ENCODE peak calls at places on chromosomes 12 and 14, in six cellular contexts. X is activated effector memory CD4-positive, alpha-beta T cell treated with Interleukin-2 at 50 U/mL for 16 hours; N is AG04450; E is stimulated activated CD4-positive, alpha-beta T cell treated with anti-CD3 and anti-CD28 coated beads, Interleukin-15, amount 100 ng/mL, for 24 hours; Z is activated naive CD4-positive, alpha-beta T cell; Y is osteoblast. Q is an unnamed sample.

GRCh38 chr14:96267336-96267735 is 11.3 kb downstream of the BDKRB1 start:
- DNase-seq in X (no peak), N (peak), E (no peak), Z (no peak), Y (no peak), Q (no peak)

GRCh38 chr12:3777206-3777809 is 24.4 kb upstream of the CRACR2A start:
- DNase-seq in X (no peak), N (peak), E (no peak), Z (no peak), Y (peak), Q (no peak)

GRCh38 chr14:22456421-22456820 is 132.6 kb downstream of the DAD1 start:
- DNase-seq in X (no peak), N (no peak), E (no peak), Z (no peak), Y (no peak), Q (no peak)

GRCh38 chr14:23494223-23494622 is 24.7 kb downstream of the NGDN start:
- DNase-seq in X (no peak), N (no peak), E (no peak), Z (no peak), Y (no peak), Q (no peak)

GRCh38 chr14:104895207-104895785 is 29.4 kb upstream of the PLD4 start:
- DNase-seq in X (no peak), N (no peak), E (no peak), Z (no peak), Y (peak), Q (no peak)

GRCh38 chr12:49537709-49538601 is 875 bp upstream of the KCNH3 start:
- DNase-seq in X (no peak), N (no peak), E (peak), Z (no peak), Y (peak), Q (no peak)

GRCh38 chr14:38716871-38717270 is 386.2 kb downstream of the SEC23A start:
- DNase-seq in X (no peak), N (no peak), E (no peak), Z (no peak), Y (no peak), Q (no peak)

GRCh38 chr12:86373813-86374212 is 117.6 kb upstream of the MGAT4C start:
- DNase-seq in X (no peak), N (no peak), E (no peak), Z (no peak), Y (no peak), Q (no peak)

GRCh38 chr12:109385339-109386078 is 37.8 kb downstream of the MYO1H start:
- DNase-seq in X (no peak), N (peak), E (no peak), Z (no peak), Y (no peak), Q (no peak)

GRCh38 chr12:81365284-81365683 is 287.4 kb downstream of the ACSS3 start:
- DNase-seq in X (no peak), N (no peak), E (no peak), Z (no peak), Y (no peak), Q (no peak)

GRCh38 chr14:62303437-62303836 is 541.2 kb downstream of the SNAPC1 start:
- DNase-seq in X (no peak), N (no peak), E (no peak), Z (no peak), Y (no peak), Q (no peak)

GRCh38 chr14:100818221-100818699 is 7.7 kb upstream of the MEG3 start:
- DNase-seq in X (no peak), N (no peak), E (no peak), Z (no peak), Y (peak), Q (no peak)

GRCh38 chr14:101242442-101243385 is 318.6 kb upstream of the DIO3 start:
- DNase-seq in X (no peak), N (no peak), E (no peak), Z (no peak), Y (peak), Q (no peak)

GRCh38 chr12:7373226-7373625 is 69.4 kb downstream of the ACSM4 start:
- DNase-seq in X (no peak), N (no peak), E (no peak), Z (no peak), Y (no peak), Q (no peak)

GRCh38 chr12:8590842-8591545 is 21.7 kb downstream of the AICDA start:
- DNase-seq in X (no peak), N (no peak), E (peak), Z (no peak), Y (no peak), Q (no peak)

GRCh38 chr14:101020971-101021370 is 117.4 kb upstream of the RTL1 start:
- DNase-seq in X (no peak), N (no peak), E (no peak), Z (no peak), Y (no peak), Q (no peak)

GRCh38 chr12:116892318-116892717 is 11.1 kb upstream of the HRK start:
- DNase-seq in X (no peak), N (no peak), E (no peak), Z (no peak), Y (no peak), Q (no peak)

GRCh38 chr12:49338830-49339463 is 2.0 kb upstream of the C1QL4 start:
- DNase-seq in X (no peak), N (no peak), E (no peak), Z (no peak), Y (peak), Q (no peak)

GRCh38 chr12:14913381-14913781 is 25.0 kb downstream of the ERP27 start:
- DNase-seq in X (no peak), N (no peak), E (no peak), Z (no peak), Y (no peak), Q (no peak)

GRCh38 chr12:76449572-76449971 is 101.4 kb upstream of the BBS10 start:
- DNase-seq in X (no peak), N (no peak), E (no peak), Z (no peak), Y (no peak), Q (no peak)

GRCh38 chr12:125092872-125093680 is 27.8 kb downstream of the AACS start:
- DNase-seq in X (no peak), N (no peak), E (no peak), Z (no peak), Y (peak), Q (no peak)

GRCh38 chr14:74825008-74825407 is 50.9 kb downstream of the PROX2 start:
- DNase-seq in X (no peak), N (no peak), E (no peak), Z (no peak), Y (no peak), Q (no peak)

GRCh38 chr14:24312736-24313507 is 1.6 kb downstream of the LTB4R start:
- DNase-seq in X (peak), N (no peak), E (peak), Z (no peak), Y (peak), Q (no peak)

GRCh38 chr12:20946732-20947131 is 136.2 kb downstream of the SLCO1B3 start:
- DNase-seq in X (no peak), N (no peak), E (peak), Z (no peak), Y (no peak), Q (no peak)